ENCODE peak calls at places on chromosomes 3 and 15, in eight cellular contexts. One of them, this sample, is unnamed.

GRCh38 chr3:13045904-13046568 is 27.2 kb downstream of the IQSEC1 start:
- DNase-seq in upper lobe of left lung: peak
- DNase-seq in GM03348: no peak
- DNase-seq in stimulated activated CD4-positive, alpha-beta T cell treated with anti-CD3 and anti-CD28 coated beads, Interleukin-2, amount 100 ng/mL, for 48 hours: no peak
- DNase-seq in NCI-H1694 treated with DMSO at 0.1 percent for 48 hours: peak
- DNase-seq in Right ventricle myocardium superior: no peak
- DNase-seq in choroid plexus epithelial cell: no peak
- DNase-seq in H54: no peak
- DNase-seq in this sample: no peak

GRCh38 chr3:62755285-62755684 is 119.9 kb downstream of the CADPS start:
- DNase-seq in upper lobe of left lung: no peak
- DNase-seq in GM03348: no peak
- DNase-seq in stimulated activated CD4-positive, alpha-beta T cell treated with anti-CD3 and anti-CD28 coated beads, Interleukin-2, amount 100 ng/mL, for 48 hours: no peak
- DNase-seq in NCI-H1694 treated with DMSO at 0.1 percent for 48 hours: no peak
- DNase-seq in Right ventricle myocardium superior: no peak
- DNase-seq in choroid plexus epithelial cell: no peak
- DNase-seq in H54: no peak
- DNase-seq in this sample: no peak

GRCh38 chr3:3127432-3128010 is 781 bp downstream of the TRNT1 start:
- DNase-seq in upper lobe of left lung: no peak
- DNase-seq in GM03348: peak
- DNase-seq in stimulated activated CD4-positive, alpha-beta T cell treated with anti-CD3 and anti-CD28 coated beads, Interleukin-2, amount 100 ng/mL, for 48 hours: peak
- DNase-seq in NCI-H1694 treated with DMSO at 0.1 percent for 48 hours: no peak
- DNase-seq in Right ventricle myocardium superior: no peak
- DNase-seq in choroid plexus epithelial cell: no peak
- DNase-seq in H54: no peak
- DNase-seq in this sample: no peak

GRCh38 chr3:44612678-44613077 is 12.2 kb upstream of the ZNF197 start:
- DNase-seq in upper lobe of left lung: no peak
- DNase-seq in GM03348: no peak
- DNase-seq in stimulated activated CD4-positive, alpha-beta T cell treated with anti-CD3 and anti-CD28 coated beads, Interleukin-2, amount 100 ng/mL, for 48 hours: no peak
- DNase-seq in NCI-H1694 treated with DMSO at 0.1 percent for 48 hours: no peak
- DNase-seq in Right ventricle myocardium superior: no peak
- DNase-seq in choroid plexus epithelial cell: no peak
- DNase-seq in H54: no peak
- DNase-seq in this sample: no peak

GRCh38 chr15:59622289-59622688 is 10.7 kb downstream of the GCNT3 start:
- DNase-seq in upper lobe of left lung: peak
- DNase-seq in GM03348: peak
- DNase-seq in stimulated activated CD4-positive, alpha-beta T cell treated with anti-CD3 and anti-CD28 coated beads, Interleukin-2, amount 100 ng/mL, for 48 hours: peak
- DNase-seq in NCI-H1694 treated with DMSO at 0.1 percent for 48 hours: no peak
- DNase-seq in Right ventricle myocardium superior: no peak
- DNase-seq in choroid plexus epithelial cell: peak
- DNase-seq in H54: peak
- DNase-seq in this sample: no peak

GRCh38 chr3:175605851-175606250 is 746.7 kb downstream of the NAALADL2 start:
- DNase-seq in upper lobe of left lung: no peak
- DNase-seq in GM03348: no peak
- DNase-seq in stimulated activated CD4-positive, alpha-beta T cell treated with anti-CD3 and anti-CD28 coated beads, Interleukin-2, amount 100 ng/mL, for 48 hours: no peak
- DNase-seq in NCI-H1694 treated with DMSO at 0.1 percent for 48 hours: no peak
- DNase-seq in Right ventricle myocardium superior: no peak
- DNase-seq in choroid plexus epithelial cell: peak
- DNase-seq in H54: no peak
- DNase-seq in this sample: no peak

GRCh38 chr15:74616020-74616939 is 644 bp downstream of the CLK3 start:
- DNase-seq in upper lobe of left lung: peak
- DNase-seq in GM03348: peak
- DNase-seq in stimulated activated CD4-positive, alpha-beta T cell treated with anti-CD3 and anti-CD28 coated beads, Interleukin-2, amount 100 ng/mL, for 48 hours: peak
- DNase-seq in NCI-H1694 treated with DMSO at 0.1 percent for 48 hours: no peak
- DNase-seq in Right ventricle myocardium superior: peak
- DNase-seq in choroid plexus epithelial cell: peak
- DNase-seq in H54: peak
- DNase-seq in this sample: peak

GRCh38 chr3:62237296-62237948 is 135.9 kb downstream of the FEZF2 start:
- DNase-seq in upper lobe of left lung: no peak
- DNase-seq in GM03348: no peak
- DNase-seq in stimulated activated CD4-positive, alpha-beta T cell treated with anti-CD3 and anti-CD28 coated beads, Interleukin-2, amount 100 ng/mL, for 48 hours: no peak
- DNase-seq in NCI-H1694 treated with DMSO at 0.1 percent for 48 hours: peak
- DNase-seq in Right ventricle myocardium superior: no peak
- DNase-seq in choroid plexus epithelial cell: no peak
- DNase-seq in H54: no peak
- DNase-seq in this sample: no peak

GRCh38 chr3:4865714-4866113 is 113.5 kb upstream of the BHLHE40 start:
- DNase-seq in upper lobe of left lung: no peak
- DNase-seq in GM03348: no peak
- DNase-seq in stimulated activated CD4-positive, alpha-beta T cell treated with anti-CD3 and anti-CD28 coated beads, Interleukin-2, amount 100 ng/mL, for 48 hours: no peak
- DNase-seq in NCI-H1694 treated with DMSO at 0.1 percent for 48 hours: no peak
- DNase-seq in Right ventricle myocardium superior: no peak
- DNase-seq in choroid plexus epithelial cell: peak
- DNase-seq in H54: no peak
- DNase-seq in this sample: no peak

GRCh38 chr3:42712344-42712648 is 9.7 kb upstream of the HHATL start:
- DNase-seq in upper lobe of left lung: no peak
- DNase-seq in GM03348: no peak
- DNase-seq in stimulated activated CD4-positive, alpha-beta T cell treated with anti-CD3 and anti-CD28 coated beads, Interleukin-2, amount 100 ng/mL, for 48 hours: no peak
- DNase-seq in NCI-H1694 treated with DMSO at 0.1 percent for 48 hours: no peak
- DNase-seq in Right ventricle myocardium superior: no peak
- DNase-seq in choroid plexus epithelial cell: no peak
- DNase-seq in H54: no peak
- DNase-seq in this sample: no peak

GRCh38 chr15:79373068-79373467 is 59.1 kb upstream of the MINAR1 start:
- DNase-seq in upper lobe of left lung: no peak
- DNase-seq in GM03348: no peak
- DNase-seq in stimulated activated CD4-positive, alpha-beta T cell treated with anti-CD3 and anti-CD28 coated beads, Interleukin-2, amount 100 ng/mL, for 48 hours: no peak
- DNase-seq in NCI-H1694 treated with DMSO at 0.1 percent for 48 hours: no peak
- DNase-seq in Right ventricle myocardium superior: no peak
- DNase-seq in choroid plexus epithelial cell: peak
- DNase-seq in H54: no peak
- DNase-seq in this sample: no peak

GRCh38 chr15:93144477-93145270 is 55.7 kb upstream of the RGMA start:
- DNase-seq in upper lobe of left lung: no peak
- DNase-seq in GM03348: no peak
- DNase-seq in stimulated activated CD4-positive, alpha-beta T cell treated with anti-CD3 and anti-CD28 coated beads, Interleukin-2, amount 100 ng/mL, for 48 hours: no peak
- DNase-seq in NCI-H1694 treated with DMSO at 0.1 percent for 48 hours: no peak
- DNase-seq in Right ventricle myocardium superior: no peak
- DNase-seq in choroid plexus epithelial cell: no peak
- DNase-seq in H54: no peak
- DNase-seq in this sample: no peak

GRCh38 chr15:75573643-75574384 is 5.3 kb downstream of the PTPN9 start:
- DNase-seq in upper lobe of left lung: no peak
- DNase-seq in GM03348: no peak
- DNase-seq in stimulated activated CD4-positive, alpha-beta T cell treated with anti-CD3 and anti-CD28 coated beads, Interleukin-2, amount 100 ng/mL, for 48 hours: no peak
- DNase-seq in NCI-H1694 treated with DMSO at 0.1 percent for 48 hours: no peak
- DNase-seq in Right ventricle myocardium superior: no peak
- DNase-seq in choroid plexus epithelial cell: no peak
- DNase-seq in H54: no peak
- DNase-seq in this sample: no peak

GRCh38 chr3:125403789-125404188 is 28.7 kb upstream of the ZNF148 start:
- DNase-seq in upper lobe of left lung: no peak
- DNase-seq in GM03348: peak
- DNase-seq in stimulated activated CD4-positive, alpha-beta T cell treated with anti-CD3 and anti-CD28 coated beads, Interleukin-2, amount 100 ng/mL, for 48 hours: no peak
- DNase-seq in NCI-H1694 treated with DMSO at 0.1 percent for 48 hours: no peak
- DNase-seq in Right ventricle myocardium superior: no peak
- DNase-seq in choroid plexus epithelial cell: peak
- DNase-seq in H54: peak
- DNase-seq in this sample: no peak

GRCh38 chr3:16801698-16802097 is 83.1 kb upstream of the PLCL2 start:
- DNase-seq in upper lobe of left lung: no peak
- DNase-seq in GM03348: peak
- DNase-seq in stimulated activated CD4-positive, alpha-beta T cell treated with anti-CD3 and anti-CD28 coated beads, Interleukin-2, amount 100 ng/mL, for 48 hours: no peak
- DNase-seq in NCI-H1694 treated with DMSO at 0.1 percent for 48 hours: peak
- DNase-seq in Right ventricle myocardium superior: no peak
- DNase-seq in choroid plexus epithelial cell: no peak
- DNase-seq in H54: no peak
- DNase-seq in this sample: no peak

GRCh38 chr3:125051715-125052581 is 3.8 kb downstream of the HEG1 start:
- DNase-seq in upper lobe of left lung: no peak
- DNase-seq in GM03348: peak
- DNase-seq in stimulated activated CD4-positive, alpha-beta T cell treated with anti-CD3 and anti-CD28 coated beads, Interleukin-2, amount 100 ng/mL, for 48 hours: peak
- DNase-seq in NCI-H1694 treated with DMSO at 0.1 percent for 48 hours: no peak
- DNase-seq in Right ventricle myocardium superior: peak
- DNase-seq in choroid plexus epithelial cell: peak
- DNase-seq in H54: peak
- DNase-seq in this sample: peak

GRCh38 chr3:355622-356021 is 159.1 kb downstream of the CHL1 start:
- DNase-seq in upper lobe of left lung: no peak
- DNase-seq in GM03348: no peak
- DNase-seq in stimulated activated CD4-positive, alpha-beta T cell treated with anti-CD3 and anti-CD28 coated beads, Interleukin-2, amount 100 ng/mL, for 48 hours: no peak
- DNase-seq in NCI-H1694 treated with DMSO at 0.1 percent for 48 hours: no peak
- DNase-seq in Right ventricle myocardium superior: no peak
- DNase-seq in choroid plexus epithelial cell: no peak
- DNase-seq in H54: no peak
- DNase-seq in this sample: no peak

GRCh38 chr3:57017481-57017880 is 43.0 kb upstream of the SPATA12 start:
- DNase-seq in upper lobe of left lung: peak
- DNase-seq in GM03348: no peak
- DNase-seq in stimulated activated CD4-positive, alpha-beta T cell treated with anti-CD3 and anti-CD28 coated beads, Interleukin-2, amount 100 ng/mL, for 48 hours: no peak
- DNase-seq in NCI-H1694 treated with DMSO at 0.1 percent for 48 hours: no peak
- DNase-seq in Right ventricle myocardium superior: no peak
- DNase-seq in choroid plexus epithelial cell: peak
- DNase-seq in H54: peak
- DNase-seq in this sample: no peak

GRCh38 chr3:69747511-69748248 is 8.4 kb downstream of the MITF start:
- DNase-seq in upper lobe of left lung: no peak
- DNase-seq in GM03348: no peak
- DNase-seq in stimulated activated CD4-positive, alpha-beta T cell treated with anti-CD3 and anti-CD28 coated beads, Interleukin-2, amount 100 ng/mL, for 48 hours: no peak
- DNase-seq in NCI-H1694 treated with DMSO at 0.1 percent for 48 hours: no peak
- DNase-seq in Right ventricle myocardium superior: no peak
- DNase-seq in choroid plexus epithelial cell: peak
- DNase-seq in H54: no peak
- DNase-seq in this sample: no peak

GRCh38 chr3:193114431-193115340 is 126.3 kb upstream of the PLAAT1 start:
- DNase-seq in upper lobe of left lung: no peak
- DNase-seq in GM03348: no peak
- DNase-seq in stimulated activated CD4-positive, alpha-beta T cell treated with anti-CD3 and anti-CD28 coated beads, Interleukin-2, amount 100 ng/mL, for 48 hours: no peak
- DNase-seq in NCI-H1694 treated with DMSO at 0.1 percent for 48 hours: no peak
- DNase-seq in Right ventricle myocardium superior: no peak
- DNase-seq in choroid plexus epithelial cell: no peak
- DNase-seq in H54: no peak
- DNase-seq in this sample: no peak

GRCh38 chr3:125147491-125147820 is 65.1 kb downstream of the SLC12A8 start:
- DNase-seq in upper lobe of left lung: no peak
- DNase-seq in GM03348: no peak
- DNase-seq in stimulated activated CD4-positive, alpha-beta T cell treated with anti-CD3 and anti-CD28 coated beads, Interleukin-2, amount 100 ng/mL, for 48 hours: no peak
- DNase-seq in NCI-H1694 treated with DMSO at 0.1 percent for 48 hours: no peak
- DNase-seq in Right ventricle myocardium superior: no peak
- DNase-seq in choroid plexus epithelial cell: no peak
- DNase-seq in H54: no peak
- DNase-seq in this sample: no peak

GRCh38 chr15:71800835-71801745 is 9.3 kb upstream of the NR2E3 start:
- DNase-seq in upper lobe of left lung: peak
- DNase-seq in GM03348: peak
- DNase-seq in stimulated activated CD4-positive, alpha-beta T cell treated with anti-CD3 and anti-CD28 coated beads, Interleukin-2, amount 100 ng/mL, for 48 hours: peak
- DNase-seq in NCI-H1694 treated with DMSO at 0.1 percent for 48 hours: peak
- DNase-seq in Right ventricle myocardium superior: no peak
- DNase-seq in choroid plexus epithelial cell: peak
- DNase-seq in H54: peak
- DNase-seq in this sample: no peak

GRCh38 chr15:67063689-67064606 is 1.5 kb upstream of the SMAD3 start:
- DNase-seq in upper lobe of left lung: peak
- DNase-seq in GM03348: no peak
- DNase-seq in stimulated activated CD4-positive, alpha-beta T cell treated with anti-CD3 and anti-CD28 coated beads, Interleukin-2, amount 100 ng/mL, for 48 hours: no peak
- DNase-seq in NCI-H1694 treated with DMSO at 0.1 percent for 48 hours: no peak
- DNase-seq in Right ventricle myocardium superior: no peak
- DNase-seq in choroid plexus epithelial cell: peak
- DNase-seq in H54: no peak
- DNase-seq in this sample: no peak

GRCh38 chr3:44968447-44968858 is 7.5 kb downstream of the ZDHHC3 start:
- DNase-seq in upper lobe of left lung: no peak
- DNase-seq in GM03348: no peak
- DNase-seq in stimulated activated CD4-positive, alpha-beta T cell treated with anti-CD3 and anti-CD28 coated beads, Interleukin-2, amount 100 ng/mL, for 48 hours: no peak
- DNase-seq in NCI-H1694 treated with DMSO at 0.1 percent for 48 hours: no peak
- DNase-seq in Right ventricle myocardium superior: no peak
- DNase-seq in choroid plexus epithelial cell: no peak
- DNase-seq in H54: no peak
- DNase-seq in this sample: no peak

GRCh38 chr15:73822998-73823397 is 50.4 kb upstream of the TBC1D21 start:
- DNase-seq in upper lobe of left lung: no peak
- DNase-seq in GM03348: peak
- DNase-seq in stimulated activated CD4-positive, alpha-beta T cell treated with anti-CD3 and anti-CD28 coated beads, Interleukin-2, amount 100 ng/mL, for 48 hours: no peak
- DNase-seq in NCI-H1694 treated with DMSO at 0.1 percent for 48 hours: no peak
- DNase-seq in Right ventricle myocardium superior: no peak
- DNase-seq in choroid plexus epithelial cell: peak
- DNase-seq in H54: no peak
- DNase-seq in this sample: no peak

GRCh38 chr15:47409601-47410000 is 307.7 kb upstream of the SEMA6D start:
- DNase-seq in upper lobe of left lung: no peak
- DNase-seq in GM03348: no peak
- DNase-seq in stimulated activated CD4-positive, alpha-beta T cell treated with anti-CD3 and anti-CD28 coated beads, Interleukin-2, amount 100 ng/mL, for 48 hours: no peak
- DNase-seq in NCI-H1694 treated with DMSO at 0.1 percent for 48 hours: no peak
- DNase-seq in Right ventricle myocardium superior: no peak
- DNase-seq in choroid plexus epithelial cell: peak
- DNase-seq in H54: no peak
- DNase-seq in this sample: no peak

GRCh38 chr3:172256101-172256687 is 192.1 kb downstream of the GHSR start:
- DNase-seq in upper lobe of left lung: no peak
- DNase-seq in GM03348: peak
- DNase-seq in stimulated activated CD4-positive, alpha-beta T cell treated with anti-CD3 and anti-CD28 coated beads, Interleukin-2, amount 100 ng/mL, for 48 hours: no peak
- DNase-seq in NCI-H1694 treated with DMSO at 0.1 percent for 48 hours: no peak
- DNase-seq in Right ventricle myocardium superior: peak
- DNase-seq in choroid plexus epithelial cell: peak
- DNase-seq in H54: no peak
- DNase-seq in this sample: no peak

GRCh38 chr3:20857636-20858035 is 671.6 kb upstream of the SGO1 start:
- DNase-seq in upper lobe of left lung: no peak
- DNase-seq in GM03348: peak
- DNase-seq in stimulated activated CD4-positive, alpha-beta T cell treated with anti-CD3 and anti-CD28 coated beads, Interleukin-2, amount 100 ng/mL, for 48 hours: no peak
- DNase-seq in NCI-H1694 treated with DMSO at 0.1 percent for 48 hours: no peak
- DNase-seq in Right ventricle myocardium superior: no peak
- DNase-seq in choroid plexus epithelial cell: peak
- DNase-seq in H54: no peak
- DNase-seq in this sample: no peak

GRCh38 chr3:59862686-59863085 is 812.9 kb upstream of the CFAP20DC start:
- DNase-seq in upper lobe of left lung: no peak
- DNase-seq in GM03348: no peak
- DNase-seq in stimulated activated CD4-positive, alpha-beta T cell treated with anti-CD3 and anti-CD28 coated beads, Interleukin-2, amount 100 ng/mL, for 48 hours: no peak
- DNase-seq in NCI-H1694 treated with DMSO at 0.1 percent for 48 hours: no peak
- DNase-seq in Right ventricle myocardium superior: no peak
- DNase-seq in choroid plexus epithelial cell: peak
- DNase-seq in H54: peak
- DNase-seq in this sample: no peak

GRCh38 chr15:55789066-55789660 is 46.2 kb upstream of the PRTG start:
- DNase-seq in upper lobe of left lung: peak
- DNase-seq in GM03348: no peak
- DNase-seq in stimulated activated CD4-positive, alpha-beta T cell treated with anti-CD3 and anti-CD28 coated beads, Interleukin-2, amount 100 ng/mL, for 48 hours: peak
- DNase-seq in NCI-H1694 treated with DMSO at 0.1 percent for 48 hours: no peak
- DNase-seq in Right ventricle myocardium superior: peak
- DNase-seq in choroid plexus epithelial cell: no peak
- DNase-seq in H54: no peak
- DNase-seq in this sample: no peak

GRCh38 chr3:105613120-105613519 is 246.4 kb downstream of the ALCAM start:
- DNase-seq in upper lobe of left lung: no peak
- DNase-seq in GM03348: peak
- DNase-seq in stimulated activated CD4-positive, alpha-beta T cell treated with anti-CD3 and anti-CD28 coated beads, Interleukin-2, amount 100 ng/mL, for 48 hours: no peak
- DNase-seq in NCI-H1694 treated with DMSO at 0.1 percent for 48 hours: no peak
- DNase-seq in Right ventricle myocardium superior: no peak
- DNase-seq in choroid plexus epithelial cell: no peak
- DNase-seq in H54: no peak
- DNase-seq in this sample: no peak

GRCh38 chr3:32435911-32436815 is 44.5 kb downstream of the CMTM7 start:
- DNase-seq in upper lobe of left lung: no peak
- DNase-seq in GM03348: no peak
- DNase-seq in stimulated activated CD4-positive, alpha-beta T cell treated with anti-CD3 and anti-CD28 coated beads, Interleukin-2, amount 100 ng/mL, for 48 hours: no peak
- DNase-seq in NCI-H1694 treated with DMSO at 0.1 percent for 48 hours: no peak
- DNase-seq in Right ventricle myocardium superior: no peak
- DNase-seq in choroid plexus epithelial cell: no peak
- DNase-seq in H54: no peak
- DNase-seq in this sample: no peak

GRCh38 chr3:46558184-46559029 is 7.7 kb downstream of the LRRC2 start:
- DNase-seq in upper lobe of left lung: peak
- DNase-seq in GM03348: peak
- DNase-seq in stimulated activated CD4-positive, alpha-beta T cell treated with anti-CD3 and anti-CD28 coated beads, Interleukin-2, amount 100 ng/mL, for 48 hours: peak
- DNase-seq in NCI-H1694 treated with DMSO at 0.1 percent for 48 hours: no peak
- DNase-seq in Right ventricle myocardium superior: peak
- DNase-seq in choroid plexus epithelial cell: peak
- DNase-seq in H54: no peak
- DNase-seq in this sample: no peak

GRCh38 chr3:13927295-13927694 is 47.4 kb upstream of the WNT7A start:
- DNase-seq in upper lobe of left lung: no peak
- DNase-seq in GM03348: no peak
- DNase-seq in stimulated activated CD4-positive, alpha-beta T cell treated with anti-CD3 and anti-CD28 coated beads, Interleukin-2, amount 100 ng/mL, for 48 hours: no peak
- DNase-seq in NCI-H1694 treated with DMSO at 0.1 percent for 48 hours: no peak
- DNase-seq in Right ventricle myocardium superior: no peak
- DNase-seq in choroid plexus epithelial cell: peak
- DNase-seq in H54: no peak
- DNase-seq in this sample: no peak

This sample was measured in thoracic aorta.